ENCODE peak calls at places on chromosomes 2 and 18, in four cellular contexts. S is neural progenitor cell, N is PC-9, B is HCT116. D is an unnamed sample.

GRCh38 chr18:56953444-56953843 is 193.4 kb upstream of the BOD1L2 start:
- DNase-seq in S (no peak), N (no peak), B (no peak), D (no peak)

GRCh38 chr2:224260605-224261004 is 141.3 kb downstream of the FAM124B start:
- DNase-seq in S (peak), N (no peak), B (no peak), D (peak)

GRCh38 chr18:7803956-7804469 is 236.9 kb downstream of the PTPRM start:
- DNase-seq in S (no peak), N (no peak), B (no peak), D (no peak)

GRCh38 chr2:60899230-60899891 is 18.0 kb downstream of the REL start:
- DNase-seq in S (no peak), N (no peak), B (no peak), D (no peak)

GRCh38 chr2:33680906-33681305 is 81.8 kb upstream of the FAM98A start:
- DNase-seq in S (no peak), N (no peak), B (no peak), D (no peak)

GRCh38 chr2:48227617-48228344 is 302.2 kb upstream of the STON1 start:
- DNase-seq in S (no peak), N (no peak), B (no peak), D (peak)

GRCh38 chr2:241036397-241036963 is 38.1 kb downstream of the SNED1 start:
- DNase-seq in S (peak), N (peak), B (no peak), D (peak)

GRCh38 chr2:239546541-239546940 is 145.7 kb upstream of the HDAC4 start:
- DNase-seq in S (no peak), N (no peak), B (no peak), D (no peak)

GRCh38 chr2:99806758-99807157 is 316.9 kb upstream of the REV1 start:
- DNase-seq in S (no peak), N (no peak), B (no peak), D (peak)

GRCh38 chr18:34990571-34990970 is 50.6 kb upstream of the MAPRE2 start:
- DNase-seq in S (no peak), N (no peak), B (no peak), D (peak)

GRCh38 chr2:234478121-234478858 is 18.6 kb downstream of the ARL4C start:
- DNase-seq in S (no peak), N (no peak), B (no peak), D (no peak)

GRCh38 chr2:223737207-223737606 is 100.2 kb downstream of the AP1S3 start:
- DNase-seq in S (no peak), N (no peak), B (no peak), D (no peak)

GRCh38 chr2:27320958-27321543 is 1.8 kb downstream of the MPV17 start:
- DNase-seq in S (peak), N (peak), B (peak), D (peak)

GRCh38 chr18:159933-160332 is 1.6 kb downstream of the USP14 start:
- DNase-seq in S (no peak), N (no peak), B (no peak), D (no peak)

GRCh38 chr2:215535726-215536125 is 99.9 kb upstream of the FN1 start:
- DNase-seq in S (no peak), N (no peak), B (no peak), D (peak)

GRCh38 chr18:59861963-59862819 is 37.6 kb upstream of the PMAIP1 start:
- DNase-seq in S (no peak), N (peak), B (no peak), D (no peak)

GRCh38 chr18:12239426-12239825 is 14.7 kb upstream of the CIDEA start:
- DNase-seq in S (no peak), N (no peak), B (no peak), D (peak)

GRCh38 chr18:75757951-75758350 is 330.4 kb upstream of the SMIM21 start:
- DNase-seq in S (no peak), N (no peak), B (no peak), D (no peak)

GRCh38 chr2:69012310-69013122 is 463 bp upstream of the ANTXR1 start:
- DNase-seq in S (peak), N (peak), B (peak), D (peak)

GRCh38 chr2:38293152-38293865 is 83.8 kb downstream of the ATL2 start:
- DNase-seq in S (no peak), N (no peak), B (no peak), D (no peak)

GRCh38 chr2:232385660-232386489 is 7.3 kb downstream of the ALPP start:
- DNase-seq in S (peak), N (peak), B (peak), D (peak)

GRCh38 chr2:100470898-100471514 is 724 bp downstream of the NMS start:
- DNase-seq in S (peak), N (no peak), B (no peak), D (peak)

GRCh38 chr2:195837987-195838386 is 181.0 kb downstream of the SLC39A10 start:
- DNase-seq in S (no peak), N (no peak), B (no peak), D (peak)

GRCh38 chr2:227864161-227864756 is 7.2 kb upstream of the DAW1 start:
- DNase-seq in S (no peak), N (no peak), B (no peak), D (peak)

GRCh38 chr2:70728128-70728527 is 39.9 kb downstream of the ADD2 start:
- DNase-seq in S (no peak), N (no peak), B (no peak), D (no peak)

GRCh38 chr2:120825370-120826259 is 89.9 kb downstream of the GLI2 start:
- DNase-seq in S (no peak), N (no peak), B (no peak), D (peak)

GRCh38 chr18:10353791-10354190 is 100.6 kb upstream of the APCDD1 start:
- DNase-seq in S (no peak), N (no peak), B (no peak), D (peak)

GRCh38 chr2:150491943-150492342 is 4.5 kb upstream of the RND3 start:
- DNase-seq in S (no peak), N (no peak), B (no peak), D (peak)

GRCh38 chr18:11820697-11821096 is 30.5 kb upstream of the CHMP1B start:
- DNase-seq in S (no peak), N (no peak), B (no peak), D (no peak)

GRCh38 chr18:36139251-36139650 is 9.6 kb downstream of the ELP2 start:
- DNase-seq in S (no peak), N (no peak), B (no peak), D (no peak)

GRCh38 chr18:56538756-56539155 is 99.6 kb downstream of the TXNL1 start:
- DNase-seq in S (no peak), N (no peak), B (no peak), D (no peak)

GRCh38 chr2:70549962-70550361 is 3.7 kb downstream of the TGFA start:
- DNase-seq in S (no peak), N (no peak), B (no peak), D (no peak)

GRCh38 chr18:74456409-74457042 is 582 bp downstream of the DIPK1C start:
- DNase-seq in S (peak), N (no peak), B (no peak), D (no peak)

GRCh38 chr18:74455386-74455785 is 1.7 kb downstream of the DIPK1C start:
- DNase-seq in S (no peak), N (no peak), B (no peak), D (no peak)

GRCh38 chr18:74456017-74456408 is 1.1 kb downstream of the DIPK1C start:
- DNase-seq in S (no peak), N (no peak), B (no peak), D (no peak)

GRCh38 chr18:74457743-74458465 is 796 bp upstream of the DIPK1C start:
- DNase-seq in S (peak), N (no peak), B (no peak), D (no peak)

GRCh38 chr18:74457043-74457742 is at the start of gene DIPK1C:
- DNase-seq in S (peak), N (no peak), B (no peak), D (no peak)
- TF ChIP-seq EZH2 in S (no peak), N (no peak), B (no peak), D (no peak)

GRCh38 chr2:158395166-158395565 is 61.4 kb downstream of the CCDC148 start:
- DNase-seq in S (peak), N (no peak), B (no peak), D (peak)
- TF ChIP-seq EZH2 in S (no peak), N (no peak), B (no peak), D (no peak)

GRCh38 chr18:32769242-32770180 is 3.3 kb downstream of the KLHL14 start:
- DNase-seq in S (peak), N (no peak), B (no peak), D (no peak)

GRCh38 chr18:32768646-32769206 is 4.1 kb downstream of the KLHL14 start:
- DNase-seq in S (no peak), N (no peak), B (no peak), D (no peak)

GRCh38 chr18:32771169-32771751 is 1.6 kb downstream of the KLHL14 start:
- DNase-seq in S (peak), N (no peak), B (no peak), D (no peak)

GRCh38 chr18:32770651-32771168 is 2.1 kb downstream of the KLHL14 start:
- DNase-seq in S (peak), N (no peak), B (no peak), D (no peak)

GRCh38 chr18:32770181-32770650 is 2.6 kb downstream of the KLHL14 start:
- DNase-seq in S (peak), N (no peak), B (no peak), D (no peak)
- TF ChIP-seq EZH2 in S (peak), N (no peak), B (no peak), D (no peak)

DNA sequence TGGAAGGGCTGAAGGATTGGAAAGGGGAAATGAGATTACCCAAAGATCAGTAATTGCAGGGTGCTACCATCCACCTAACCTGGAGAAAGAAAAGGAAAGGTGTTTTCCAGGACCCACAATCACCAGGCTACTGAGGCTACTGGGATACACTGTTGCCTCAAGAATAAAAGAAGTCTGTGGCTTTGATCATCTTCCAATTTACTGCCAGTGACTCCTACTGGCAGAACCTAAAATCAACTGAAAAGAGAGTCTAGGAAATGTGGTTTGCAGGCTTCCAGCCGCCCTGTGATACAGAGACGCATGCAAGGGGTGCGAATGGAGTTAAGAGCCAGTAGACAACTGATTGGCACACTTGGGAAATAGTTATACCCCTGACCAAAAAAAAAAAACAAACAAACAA is 16.6 kb upstream of the TTL start:
- DNase-seq in S (peak), N (no peak), B (no peak), D (peak)
- TF ChIP-seq EZH2 in S (no peak), N (no peak), B (no peak), D (no peak)

GRCh38 chr2:73293534-73294171 is at the start of gene EGR4:
- DNase-seq in S (peak), N (peak), B (peak), D (peak)
- TF ChIP-seq EZH2 in S (no peak), N (no peak), B (no peak), D (peak)

DNA sequence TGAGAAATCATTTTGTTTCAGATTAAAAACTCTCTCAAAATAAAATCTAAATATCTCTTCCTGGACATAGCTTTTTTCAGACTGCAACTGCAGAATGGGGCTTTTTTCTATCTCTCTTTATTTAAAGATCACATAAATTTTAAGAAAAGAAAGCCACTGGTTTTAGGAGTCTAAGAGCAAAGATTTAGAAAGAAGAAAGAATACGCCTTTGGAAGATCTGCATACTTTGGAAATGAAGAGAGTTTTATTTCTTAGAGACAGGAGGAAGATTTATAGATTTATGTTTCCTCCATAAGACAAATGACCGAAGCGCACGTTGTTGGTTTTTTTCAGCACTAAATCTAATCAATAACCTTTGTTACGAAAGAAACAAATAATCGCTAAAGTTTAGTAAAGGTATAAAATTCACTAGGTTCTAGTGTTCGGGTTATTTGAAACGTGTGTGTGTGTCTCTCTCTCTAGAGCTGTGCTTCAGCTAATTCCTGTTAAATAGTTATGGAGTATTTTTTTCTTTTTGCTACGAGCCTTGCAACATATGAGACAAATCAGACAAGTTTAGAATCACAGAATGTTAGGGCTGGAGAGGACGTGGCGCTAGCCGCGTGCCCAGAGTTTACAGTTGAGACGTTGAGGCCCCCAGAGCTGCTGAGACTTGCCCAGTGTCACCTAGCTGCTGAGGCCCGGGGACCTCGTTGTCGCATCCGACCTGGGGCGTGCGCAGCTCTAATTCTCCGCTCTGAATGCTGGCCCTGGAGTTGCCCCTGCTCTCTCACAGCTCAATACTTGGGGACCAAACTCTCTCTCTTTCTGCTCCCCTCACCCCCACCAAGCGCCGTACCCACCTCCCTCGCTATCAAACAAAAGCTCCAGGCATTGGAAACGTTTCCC is 69.8 kb downstream of the CTAGE1 start:
- DNase-seq in S (no peak), N (peak), B (no peak), D (peak)
- TF ChIP-seq EZH2 in S (peak), N (no peak), B (no peak), D (no peak)

GRCh38 chr2:176115883-176116813 is at the start of gene HOXD10:
- DNase-seq in S (peak), N (no peak), B (no peak), D (no peak)

GRCh38 chr2:176117823-176118376 is 1.3 kb downstream of the HOXD10 start:
- DNase-seq in S (no peak), N (no peak), B (no peak), D (no peak)

GRCh38 chr2:176114930-176115625 is 1.5 kb upstream of the HOXD10 start:
- DNase-seq in S (no peak), N (no peak), B (no peak), D (no peak)

GRCh38 chr2:176118606-176119370 is 2.2 kb downstream of the HOXD10 start:
- DNase-seq in S (peak), N (peak), B (peak), D (no peak)

GRCh38 chr2:176117162-176117822 is 714 bp downstream of the HOXD10 start:
- DNase-seq in S (no peak), N (no peak), B (no peak), D (no peak)
- TF ChIP-seq EZH2 in S (no peak), N (no peak), B (no peak), D (no peak)

GRCh38 chr2:1664076-1664605 is 80.2 kb downstream of the PXDN start:
- DNase-seq in S (no peak), N (no peak), B (no peak), D (no peak)

GRCh38 chr2:1660656-1661650 is 83.4 kb downstream of the PXDN start:
- DNase-seq in S (no peak), N (no peak), B (no peak), D (no peak)

GRCh38 chr2:1663621-1664020 is 80.7 kb downstream of the PXDN start:
- DNase-seq in S (no peak), N (no peak), B (no peak), D (no peak)

GRCh38 chr2:1661891-1662605 is 82.3 kb downstream of the PXDN start:
- DNase-seq in S (no peak), N (no peak), B (no peak), D (no peak)

GRCh38 chr2:1662606-1663180 is 81.6 kb downstream of the PXDN start:
- DNase-seq in S (no peak), N (no peak), B (no peak), D (no peak)
- TF ChIP-seq EZH2 in S (no peak), N (no peak), B (no peak), D (no peak)